ENCODE peak calls at places on chromosomes 6 and 20, in six cellular contexts. V is HCT116; S is aorta; Z is A549; J is activated naive CD4-positive, alpha-beta T cell treated with anti-CD3 and anti-CD28 coated beads, Interleukin-2, amount 50 U/mL, for 72 hours; I is activated B cell treated with CpG ODN at 0.5 μM for 24 hours. X is an unnamed sample.

GRCh38 chr6:2866183-2866846 is 24.7 kb upstream of the SERPINB1 start:
- ATAC-seq in V (peak; percentile 43), S (no peak), Z (peak; percentile 63), J (no peak), I (peak; percentile 59), X (peak; percentile 76)

GRCh38 chr20:35541118-35541782 is 628 bp upstream of the ERGIC3 start:
- ATAC-seq in V (no peak), S (no peak), Z (no peak), J (no peak), I (no peak), X (no peak)

GRCh38 chr6:80003841-80004198 is 629 bp upstream of the TTK start:
- ATAC-seq in V (no peak), S (peak; percentile 65), Z (peak; percentile 6), J (peak; percentile 26), I (peak; percentile 11), X (peak; percentile 21)

GRCh38 chr20:4729265-4729664 is 7.6 kb downstream of the PRND start:
- ATAC-seq in V (no peak), S (no peak), Z (no peak), J (peak; percentile 63), I (peak; percentile 35), X (peak; percentile 37)

GRCh38 chr20:25254571-25254970 is 6.7 kb downstream of the PYGB start:
- ATAC-seq in V (no peak), S (no peak), Z (no peak), J (no peak), I (no peak), X (no peak)

GRCh38 chr6:373773-374724 is 17.5 kb upstream of the IRF4 start:
- ATAC-seq in V (no peak), S (peak; percentile 16), Z (no peak), J (no peak), I (no peak), X (no peak)

GRCh38 chr20:41532935-41533334 is 85.2 kb downstream of the CHD6 start:
- ATAC-seq in V (no peak), S (no peak), Z (no peak), J (no peak), I (no peak), X (no peak)

GRCh38 chr20:17417221-17417620 is 114.0 kb downstream of the BFSP1 start:
- ATAC-seq in V (no peak), S (no peak), Z (no peak), J (no peak), I (no peak), X (no peak)

GRCh38 chr6:170093658-170094596 is 197.0 kb downstream of the DLL1 start:
- ATAC-seq in V (no peak), S (no peak), Z (no peak), J (no peak), I (no peak), X (no peak)

GRCh38 chr6:54098450-54099044 is 12.7 kb upstream of the MLIP start:
- ATAC-seq in V (no peak), S (no peak), Z (no peak), J (no peak), I (no peak), X (no peak)

GRCh38 chr6:13390658-13391057 is 62.3 kb upstream of the TBC1D7 start:
- ATAC-seq in V (no peak), S (no peak), Z (no peak), J (no peak), I (no peak), X (no peak)